ENCODE peak calls at places on chromosomes 2 and 18, in six cellular contexts. One of them, this sample, is unnamed. For H3K27me3, the result is how much of the 10 kb centered on the place peaks cover.

GRCh38 chr18:28161608-28162599 is 15.0 kb downstream of the CDH2 start:
- DNase-seq in heart left ventricle: no peak
- DNase-seq in heart right ventricle: no peak
- DNase-seq in uterus: no peak
- DNase-seq in IMR-90: peak
- DNase-seq in HCT116: no peak
- DNase-seq in this sample: no peak

GRCh38 chr2:19649785-19650380 is 251.9 kb downstream of the TTC32 start:
- DNase-seq in heart left ventricle: no peak
- DNase-seq in heart right ventricle: no peak
- DNase-seq in uterus: no peak
- DNase-seq in HCT116: no peak
- DNase-seq in IMR-90: peak
- DNase-seq in this sample: no peak

GRCh38 chr2:156342252-156343095 is 10.0 kb upstream of the NR4A2 start:
- DNase-seq in IMR-90: peak
- DNase-seq in uterus: peak
- DNase-seq in HCT116: peak
- DNase-seq in heart right ventricle: peak
- DNase-seq in heart left ventricle: peak
- DNase-seq in this sample: peak

GRCh38 chr2:23673830-23674679 is 252.9 kb downstream of the ATAD2B start:
- DNase-seq in uterus: no peak
- DNase-seq in heart right ventricle: no peak
- DNase-seq in IMR-90: no peak
- DNase-seq in heart left ventricle: peak
- DNase-seq in HCT116: no peak
- DNase-seq in this sample: no peak

GRCh38 chr18:61869631-61870030 is 23.2 kb downstream of the RNF152 start:
- DNase-seq in HCT116: no peak
- DNase-seq in uterus: no peak
- DNase-seq in heart right ventricle: no peak
- DNase-seq in heart left ventricle: no peak
- DNase-seq in IMR-90: peak
- DNase-seq in this sample: no peak

GRCh38 chr2:168705534-168706470 is 96.6 kb upstream of the NOSTRIN start:
- DNase-seq in heart left ventricle: no peak
- DNase-seq in heart right ventricle: no peak
- DNase-seq in HCT116: no peak
- DNase-seq in IMR-90: peak
- DNase-seq in uterus: no peak
- DNase-seq in this sample: no peak

GRCh38 chr2:9556121-9556869 is 665 bp upstream of the ADAM17 start:
- DNase-seq in heart left ventricle: no peak
- DNase-seq in uterus: no peak
- DNase-seq in HCT116: no peak
- DNase-seq in heart right ventricle: no peak
- DNase-seq in IMR-90: peak
- DNase-seq in this sample: no peak

GRCh38 chr2:215931256-215931903 is 82.0 kb downstream of the MREG start:
- DNase-seq in uterus: peak
- DNase-seq in HCT116: peak
- DNase-seq in heart right ventricle: no peak
- DNase-seq in IMR-90: peak
- DNase-seq in heart left ventricle: no peak
- DNase-seq in this sample: no peak

GRCh38 chr2:219433666-219434467 is 776 bp upstream of the SPEG start:
- DNase-seq in heart right ventricle: no peak
- DNase-seq in heart left ventricle: no peak
- DNase-seq in HCT116: peak
- DNase-seq in IMR-90: peak
- DNase-seq in uterus: no peak
- DNase-seq in this sample: no peak

GRCh38 chr2:127216593-127216992 is 3.5 kb downstream of the CYP27C1 start:
- DNase-seq in heart left ventricle: no peak
- DNase-seq in IMR-90: no peak
- DNase-seq in heart right ventricle: no peak
- DNase-seq in uterus: no peak
- DNase-seq in HCT116: no peak
- DNase-seq in this sample: no peak

DNA sequence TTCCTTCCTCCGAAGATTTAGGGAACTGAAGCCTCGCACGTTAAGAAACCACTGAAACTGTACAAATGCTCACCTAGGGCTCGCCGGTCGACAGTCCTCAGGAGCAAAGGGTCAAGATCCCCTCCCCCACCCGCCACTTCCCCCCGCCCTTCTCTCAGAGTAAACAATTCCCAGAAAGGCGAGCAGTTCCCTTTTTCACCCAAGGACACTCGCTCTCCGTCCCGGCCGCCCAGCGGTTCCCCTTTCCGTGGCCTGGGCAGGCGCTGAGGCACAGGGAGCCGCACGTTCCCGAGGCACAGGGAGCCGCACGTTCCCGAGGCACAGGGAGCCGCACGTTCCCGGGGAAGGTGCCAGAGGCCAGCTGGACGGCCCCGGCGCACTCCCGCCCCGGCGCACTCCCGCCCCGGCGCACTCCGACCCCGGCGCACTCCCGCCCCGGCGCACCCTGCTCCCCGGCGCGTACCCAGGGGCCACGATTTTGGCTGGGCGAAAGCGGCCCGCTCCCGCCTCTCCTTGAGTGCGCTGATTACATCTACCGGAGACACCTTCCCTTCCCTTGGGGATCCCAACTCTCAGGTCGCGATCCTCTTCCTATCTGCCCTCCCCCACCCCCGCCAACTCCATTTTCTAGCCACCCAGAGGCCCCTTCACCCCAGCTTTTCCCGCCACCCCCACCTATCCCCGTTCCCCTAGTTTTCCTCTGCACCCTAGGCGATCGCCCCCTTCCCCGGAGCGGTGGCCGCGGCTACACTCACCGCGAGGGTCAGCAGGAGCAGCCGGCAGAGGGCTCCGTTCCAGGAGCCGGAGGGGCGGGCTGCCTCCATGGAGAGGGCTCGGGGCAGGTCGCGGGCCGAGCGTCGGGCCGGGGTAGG is 837 bp downstream of the DSC2 start:
- DNase-seq in heart right ventricle: peak
- DNase-seq in heart left ventricle: peak
- DNase-seq in uterus: peak
- DNase-seq in IMR-90: no peak
- DNase-seq in HCT116: no peak
- DNase-seq in this sample: peak
- TF ChIP-seq CTCF in heart right ventricle: no peak
- TF ChIP-seq CTCF in heart left ventricle: no peak
- TF ChIP-seq CTCF in uterus: no peak
- TF ChIP-seq CTCF in IMR-90: no peak
- TF ChIP-seq CTCF in HCT116: no peak
- TF ChIP-seq CTCF in this sample: no peak

GRCh38 chr2:113275556-113276215 is 3.0 kb downstream of the PAX8 start:
- DNase-seq in heart right ventricle: no peak
- DNase-seq in IMR-90: no peak
- DNase-seq in heart left ventricle: no peak
- DNase-seq in HCT116: no peak
- DNase-seq in uterus: no peak
- DNase-seq in this sample: no peak

GRCh38 chr2:113268621-113269360 is 9.9 kb downstream of the PAX8 start:
- DNase-seq in uterus: no peak
- DNase-seq in heart right ventricle: no peak
- DNase-seq in IMR-90: no peak
- DNase-seq in HCT116: no peak
- DNase-seq in heart left ventricle: no peak
- DNase-seq in this sample: no peak

GRCh38 chr2:113273031-113273551 is 5.6 kb downstream of the PAX8 start:
- DNase-seq in uterus: no peak
- DNase-seq in heart right ventricle: no peak
- DNase-seq in heart left ventricle: no peak
- DNase-seq in HCT116: no peak
- DNase-seq in IMR-90: peak
- DNase-seq in this sample: no peak

GRCh38 chr2:113274427-113274826 is 4.3 kb downstream of the PAX8 start:
- DNase-seq in IMR-90: no peak
- DNase-seq in heart right ventricle: no peak
- DNase-seq in heart left ventricle: no peak
- DNase-seq in uterus: no peak
- DNase-seq in HCT116: no peak
- DNase-seq in this sample: no peak

DNA sequence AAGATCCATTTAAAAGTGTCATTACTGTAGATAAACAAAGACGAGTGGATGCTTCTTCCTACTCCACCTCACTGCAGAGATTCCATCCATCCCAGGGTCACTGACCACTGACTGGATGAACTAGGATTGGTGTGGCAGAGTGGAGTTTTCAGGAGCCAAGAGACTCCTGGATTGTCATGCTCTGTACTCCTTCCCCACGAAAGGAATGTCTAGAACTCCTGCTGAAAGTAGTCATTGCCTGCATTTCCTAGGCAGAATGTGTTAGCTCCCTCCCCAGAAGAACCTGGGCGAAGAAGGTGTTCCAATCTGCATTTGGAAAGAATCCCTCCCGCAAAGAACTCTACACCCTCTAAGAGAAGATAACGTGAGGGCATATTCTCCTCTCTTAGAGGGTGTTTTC is 6.3 kb downstream of the PAX8 start:
- DNase-seq in heart left ventricle: no peak
- DNase-seq in uterus: no peak
- DNase-seq in heart right ventricle: no peak
- DNase-seq in IMR-90: no peak
- DNase-seq in HCT116: no peak
- DNase-seq in this sample: no peak
- H3K27me3 ChIP-seq in heart left ventricle: half or more
- H3K27me3 ChIP-seq in uterus: half or more
- H3K27me3 ChIP-seq in heart right ventricle: half or more
- H3K27me3 ChIP-seq in IMR-90: half or more
- H3K27me3 ChIP-seq in HCT116: under half
- H3K27me3 ChIP-seq in this sample: under half

GRCh38 chr18:76307293-76307690 is 187.8 kb downstream of the ZNF516 start:
- DNase-seq in uterus: no peak
- DNase-seq in IMR-90: no peak
- DNase-seq in HCT116: no peak
- DNase-seq in heart left ventricle: no peak
- DNase-seq in heart right ventricle: no peak
- DNase-seq in this sample: no peak

DNA sequence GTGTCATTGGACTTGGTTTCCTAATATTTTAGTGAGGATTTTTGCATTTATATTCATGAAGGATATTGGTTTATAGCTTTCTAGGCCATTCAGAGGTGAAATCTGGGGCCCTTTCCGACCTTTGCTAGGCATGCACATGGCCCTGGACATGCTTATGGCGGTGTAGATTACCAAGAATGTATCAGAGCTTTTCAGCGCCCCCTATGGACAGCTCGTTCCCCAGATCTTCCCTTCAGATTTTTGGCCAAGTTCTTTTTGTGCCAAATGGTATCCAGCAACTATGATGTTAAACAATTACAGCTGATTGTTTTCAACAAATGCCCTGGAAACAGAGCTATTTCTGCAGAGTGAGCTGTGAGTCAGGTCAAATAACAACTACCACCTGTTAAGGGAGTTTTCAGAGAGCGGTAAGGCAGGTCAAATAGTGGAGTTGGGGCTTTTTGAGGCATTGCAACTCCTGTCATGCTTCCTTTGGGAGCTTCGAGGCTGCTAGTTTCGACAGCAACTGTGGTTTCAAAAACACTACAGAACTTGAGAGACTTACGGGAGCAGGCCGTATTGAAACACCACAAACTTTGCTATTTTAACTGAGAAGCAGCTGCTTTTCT is 188.3 kb downstream of the ZNF516 start:
- DNase-seq in IMR-90: no peak
- DNase-seq in uterus: no peak
- DNase-seq in HCT116: peak
- DNase-seq in heart left ventricle: no peak
- DNase-seq in heart right ventricle: no peak
- DNase-seq in this sample: no peak
- TF ChIP-seq CTCF in IMR-90: no peak
- TF ChIP-seq CTCF in uterus: no peak
- TF ChIP-seq CTCF in HCT116: no peak
- TF ChIP-seq CTCF in heart left ventricle: no peak
- TF ChIP-seq CTCF in heart right ventricle: no peak
- TF ChIP-seq CTCF in this sample: peak

DNA sequence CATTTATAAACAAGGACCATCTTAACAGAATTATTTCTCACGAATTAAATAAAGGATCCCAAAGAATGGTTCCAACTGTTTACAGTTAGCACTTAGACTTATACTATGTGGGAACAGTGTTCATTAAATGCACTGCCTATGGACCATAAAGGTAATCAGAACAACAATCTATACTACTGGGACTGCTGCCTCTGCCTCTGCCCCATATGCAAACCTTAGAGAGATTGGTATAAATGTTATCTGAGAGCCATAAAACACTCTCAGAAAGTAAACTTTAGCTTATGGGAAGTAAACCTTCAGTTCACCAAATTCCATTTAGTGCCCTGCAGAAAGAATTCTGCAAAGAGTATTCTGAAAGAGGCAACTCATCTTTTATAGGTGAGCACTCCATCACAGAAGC is 448.0 kb downstream of the NCKAP5 start:
- DNase-seq in heart left ventricle: no peak
- DNase-seq in heart right ventricle: no peak
- DNase-seq in IMR-90: no peak
- DNase-seq in HCT116: no peak
- DNase-seq in uterus: no peak
- DNase-seq in this sample: no peak
- H3K27me3 ChIP-seq in heart left ventricle: under half
- H3K27me3 ChIP-seq in heart right ventricle: under half
- H3K27me3 ChIP-seq in IMR-90: under half
- H3K27me3 ChIP-seq in HCT116: under half
- H3K27me3 ChIP-seq in uterus: under half
- H3K27me3 ChIP-seq in this sample: under half

DNA sequence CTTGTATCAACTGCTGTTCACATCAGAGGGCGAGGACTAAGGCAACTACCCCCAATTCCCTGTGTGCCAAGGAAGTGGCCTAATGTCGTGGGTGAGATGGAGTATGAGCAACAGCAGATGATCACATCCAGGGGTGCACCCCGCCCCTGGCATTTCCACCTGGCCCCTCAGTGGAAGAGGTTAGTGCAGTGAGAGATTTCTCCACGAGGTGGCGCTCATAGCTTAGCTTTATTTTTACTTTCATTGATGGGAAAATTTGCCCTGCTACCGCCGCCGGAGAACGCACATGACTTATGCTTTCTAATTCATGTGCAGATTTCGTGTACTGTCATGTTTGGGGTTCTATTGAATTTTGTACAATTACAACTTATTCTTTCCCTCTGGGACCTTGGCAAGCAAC is 470.6 kb upstream of the MEX3C start:
- DNase-seq in HCT116: peak
- DNase-seq in IMR-90: peak
- DNase-seq in heart right ventricle: peak
- DNase-seq in heart left ventricle: peak
- DNase-seq in uterus: no peak
- DNase-seq in this sample: peak
- TF ChIP-seq CTCF in HCT116: peak
- TF ChIP-seq CTCF in IMR-90: peak
- TF ChIP-seq CTCF in heart right ventricle: peak
- TF ChIP-seq CTCF in heart left ventricle: peak
- TF ChIP-seq CTCF in uterus: peak
- TF ChIP-seq CTCF in this sample: peak

GRCh38 chr2:795245-796041 is 118.2 kb upstream of the TMEM18 start:
- DNase-seq in uterus: peak
- DNase-seq in HCT116: no peak
- DNase-seq in heart right ventricle: no peak
- DNase-seq in heart left ventricle: no peak
- DNase-seq in IMR-90: no peak
- DNase-seq in this sample: no peak
- H3K27me3 ChIP-seq in uterus: under half
- H3K27me3 ChIP-seq in HCT116: under half
- H3K27me3 ChIP-seq in heart right ventricle: under half
- H3K27me3 ChIP-seq in heart left ventricle: under half
- H3K27me3 ChIP-seq in IMR-90: under half
- H3K27me3 ChIP-seq in this sample: under half